ENCODE peak calls at places on chromosomes 3 and 15, in eight cellular contexts. One of them, this sample, is unnamed. For H3K27me3 and H3K4me1, the result is how much of the 10 kb centered on the place peaks cover.

GRCh38 chr15:81825136-81825535 is 220.7 kb downstream of the MEX3B start:
- DNase-seq in breast epithelium: no peak
- DNase-seq in right cardiac atrium: no peak
- DNase-seq in fibroblast of lung: no peak
- DNase-seq in tibial artery: no peak
- DNase-seq in SJSA1: no peak
- DNase-seq in adipocyte: no peak
- DNase-seq in BE2C: no peak
- DNase-seq in this sample: no peak

GRCh38 chr15:41904487-41905359 is 10.9 kb upstream of the SPTBN5 start:
- DNase-seq in breast epithelium: no peak
- DNase-seq in right cardiac atrium: peak
- DNase-seq in fibroblast of lung: peak
- DNase-seq in tibial artery: no peak
- DNase-seq in SJSA1: peak
- DNase-seq in adipocyte: peak
- DNase-seq in BE2C: peak
- DNase-seq in this sample: peak

GRCh38 chr3:197597335-197597734 is 41.6 kb upstream of the BDH1 start:
- DNase-seq in breast epithelium: no peak
- DNase-seq in right cardiac atrium: no peak
- DNase-seq in fibroblast of lung: no peak
- DNase-seq in tibial artery: no peak
- DNase-seq in SJSA1: no peak
- DNase-seq in adipocyte: no peak
- DNase-seq in BE2C: no peak
- DNase-seq in this sample: no peak

GRCh38 chr3:135091956-135092355 is 296.9 kb downstream of the EPHB1 start:
- DNase-seq in breast epithelium: no peak
- DNase-seq in right cardiac atrium: no peak
- DNase-seq in fibroblast of lung: no peak
- DNase-seq in tibial artery: no peak
- DNase-seq in SJSA1: no peak
- DNase-seq in adipocyte: no peak
- DNase-seq in BE2C: no peak
- DNase-seq in this sample: no peak

GRCh38 chr15:99212401-99212800 is 37.0 kb downstream of the TTC23 start:
- DNase-seq in breast epithelium: no peak
- DNase-seq in right cardiac atrium: peak
- DNase-seq in fibroblast of lung: peak
- DNase-seq in tibial artery: no peak
- DNase-seq in SJSA1: peak
- DNase-seq in adipocyte: peak
- DNase-seq in BE2C: peak
- DNase-seq in this sample: no peak

GRCh38 chr3:38404286-38404685 is 49.4 kb upstream of the ACVR2B start:
- DNase-seq in breast epithelium: no peak
- DNase-seq in right cardiac atrium: peak
- DNase-seq in fibroblast of lung: peak
- DNase-seq in tibial artery: no peak
- DNase-seq in SJSA1: no peak
- DNase-seq in adipocyte: peak
- DNase-seq in BE2C: no peak
- DNase-seq in this sample: no peak

GRCh38 chr15:101068523-101068960 is 149.4 kb downstream of the LRRK1 start:
- DNase-seq in breast epithelium: no peak
- DNase-seq in right cardiac atrium: no peak
- DNase-seq in fibroblast of lung: no peak
- DNase-seq in tibial artery: no peak
- DNase-seq in SJSA1: no peak
- DNase-seq in adipocyte: peak
- DNase-seq in BE2C: no peak
- DNase-seq in this sample: no peak

GRCh38 chr3:31004025-31004678 is 109.7 kb upstream of the GADL1 start:
- DNase-seq in breast epithelium: no peak
- DNase-seq in right cardiac atrium: no peak
- DNase-seq in fibroblast of lung: peak
- DNase-seq in tibial artery: no peak
- DNase-seq in SJSA1: peak
- DNase-seq in adipocyte: peak
- DNase-seq in BE2C: no peak
- DNase-seq in this sample: no peak

GRCh38 chr3:160948273-160948672 is 156.9 kb downstream of the B3GALNT1 start:
- DNase-seq in breast epithelium: no peak
- DNase-seq in right cardiac atrium: no peak
- DNase-seq in fibroblast of lung: no peak
- DNase-seq in tibial artery: no peak
- DNase-seq in SJSA1: no peak
- DNase-seq in adipocyte: no peak
- DNase-seq in BE2C: no peak
- DNase-seq in this sample: no peak

GRCh38 chr15:62125763-62126162 is 39.3 kb downstream of the C2CD4B start:
- DNase-seq in breast epithelium: no peak
- DNase-seq in right cardiac atrium: no peak
- DNase-seq in fibroblast of lung: peak
- DNase-seq in tibial artery: no peak
- DNase-seq in SJSA1: no peak
- DNase-seq in adipocyte: peak
- DNase-seq in BE2C: peak
- DNase-seq in this sample: no peak

GRCh38 chr15:27587810-27588209 is 511.3 kb downstream of the OCA2 start:
- DNase-seq in breast epithelium: no peak
- DNase-seq in right cardiac atrium: no peak
- DNase-seq in fibroblast of lung: no peak
- DNase-seq in tibial artery: no peak
- DNase-seq in SJSA1: no peak
- DNase-seq in adipocyte: no peak
- DNase-seq in BE2C: no peak
- DNase-seq in this sample: no peak

GRCh38 chr3:142272200-142272891 is 47.0 kb upstream of the GK5 start:
- DNase-seq in breast epithelium: no peak
- DNase-seq in right cardiac atrium: no peak
- DNase-seq in fibroblast of lung: peak
- DNase-seq in tibial artery: no peak
- DNase-seq in SJSA1: peak
- DNase-seq in adipocyte: no peak
- DNase-seq in BE2C: no peak
- DNase-seq in this sample: no peak

GRCh38 chr3:25460751-25461150 is 32.7 kb downstream of the RARB start:
- DNase-seq in breast epithelium: no peak
- DNase-seq in right cardiac atrium: no peak
- DNase-seq in fibroblast of lung: no peak
- DNase-seq in tibial artery: no peak
- DNase-seq in SJSA1: no peak
- DNase-seq in adipocyte: no peak
- DNase-seq in BE2C: no peak
- DNase-seq in this sample: no peak

GRCh38 chr15:44633603-44634002 is 29.9 kb downstream of the SPG11 start:
- DNase-seq in breast epithelium: no peak
- DNase-seq in right cardiac atrium: no peak
- DNase-seq in fibroblast of lung: peak
- DNase-seq in tibial artery: no peak
- DNase-seq in SJSA1: no peak
- DNase-seq in adipocyte: peak
- DNase-seq in BE2C: no peak
- DNase-seq in this sample: no peak

GRCh38 chr3:49255112-49255511 is 21.9 kb downstream of the C3orf62 start:
- DNase-seq in breast epithelium: no peak
- DNase-seq in right cardiac atrium: no peak
- DNase-seq in fibroblast of lung: no peak
- DNase-seq in tibial artery: peak
- DNase-seq in SJSA1: no peak
- DNase-seq in adipocyte: no peak
- DNase-seq in BE2C: no peak
- DNase-seq in this sample: no peak

GRCh38 chr3:141092663-141093062 is 41.5 kb downstream of the SPSB4 start:
- DNase-seq in breast epithelium: no peak
- DNase-seq in right cardiac atrium: no peak
- DNase-seq in fibroblast of lung: no peak
- DNase-seq in tibial artery: no peak
- DNase-seq in SJSA1: no peak
- DNase-seq in adipocyte: no peak
- DNase-seq in BE2C: no peak
- DNase-seq in this sample: no peak
- H3K27me3 ChIP-seq in breast epithelium: under half
- H3K27me3 ChIP-seq in right cardiac atrium: under half
- H3K27me3 ChIP-seq in fibroblast of lung: under half
- H3K27me3 ChIP-seq in tibial artery: under half
- H3K27me3 ChIP-seq in SJSA1: under half
- H3K27me3 ChIP-seq in adipocyte: half or more
- H3K27me3 ChIP-seq in BE2C: under half
- H3K27me3 ChIP-seq in this sample: under half

GRCh38 chr3:183553263-183554026 is 2.1 kb downstream of the KLHL6 start:
- DNase-seq in breast epithelium: no peak
- DNase-seq in right cardiac atrium: no peak
- DNase-seq in fibroblast of lung: no peak
- DNase-seq in tibial artery: no peak
- DNase-seq in SJSA1: no peak
- DNase-seq in adipocyte: no peak
- DNase-seq in BE2C: no peak
- DNase-seq in this sample: no peak

GRCh38 chr3:183554377-183554776 is 1.1 kb downstream of the KLHL6 start:
- DNase-seq in breast epithelium: no peak
- DNase-seq in right cardiac atrium: no peak
- DNase-seq in fibroblast of lung: no peak
- DNase-seq in tibial artery: no peak
- DNase-seq in SJSA1: no peak
- DNase-seq in adipocyte: no peak
- DNase-seq in BE2C: no peak
- DNase-seq in this sample: no peak

GRCh38 chr3:183555541-183556081 is at the start of gene KLHL6:
- DNase-seq in breast epithelium: no peak
- DNase-seq in right cardiac atrium: peak
- DNase-seq in fibroblast of lung: no peak
- DNase-seq in tibial artery: no peak
- DNase-seq in SJSA1: no peak
- DNase-seq in adipocyte: no peak
- DNase-seq in BE2C: no peak
- DNase-seq in this sample: peak

GRCh38 chr3:183548262-183548769 is 7.2 kb downstream of the KLHL6 start:
- DNase-seq in breast epithelium: no peak
- DNase-seq in right cardiac atrium: no peak
- DNase-seq in fibroblast of lung: peak
- DNase-seq in tibial artery: no peak
- DNase-seq in SJSA1: peak
- DNase-seq in adipocyte: peak
- DNase-seq in BE2C: peak
- DNase-seq in this sample: no peak

GRCh38 chr3:183551930-183552329 is 3.6 kb downstream of the KLHL6 start:
- DNase-seq in breast epithelium: no peak
- DNase-seq in right cardiac atrium: no peak
- DNase-seq in fibroblast of lung: no peak
- DNase-seq in tibial artery: no peak
- DNase-seq in SJSA1: no peak
- DNase-seq in adipocyte: no peak
- DNase-seq in BE2C: no peak
- DNase-seq in this sample: no peak
- H3K4me1 ChIP-seq in breast epithelium: under half
- H3K4me1 ChIP-seq in right cardiac atrium: under half
- H3K4me1 ChIP-seq in fibroblast of lung: under half
- H3K4me1 ChIP-seq in tibial artery: under half
- H3K4me1 ChIP-seq in SJSA1: under half
- H3K4me1 ChIP-seq in adipocyte: under half
- H3K4me1 ChIP-seq in BE2C: under half
- H3K4me1 ChIP-seq in this sample: under half

DNA sequence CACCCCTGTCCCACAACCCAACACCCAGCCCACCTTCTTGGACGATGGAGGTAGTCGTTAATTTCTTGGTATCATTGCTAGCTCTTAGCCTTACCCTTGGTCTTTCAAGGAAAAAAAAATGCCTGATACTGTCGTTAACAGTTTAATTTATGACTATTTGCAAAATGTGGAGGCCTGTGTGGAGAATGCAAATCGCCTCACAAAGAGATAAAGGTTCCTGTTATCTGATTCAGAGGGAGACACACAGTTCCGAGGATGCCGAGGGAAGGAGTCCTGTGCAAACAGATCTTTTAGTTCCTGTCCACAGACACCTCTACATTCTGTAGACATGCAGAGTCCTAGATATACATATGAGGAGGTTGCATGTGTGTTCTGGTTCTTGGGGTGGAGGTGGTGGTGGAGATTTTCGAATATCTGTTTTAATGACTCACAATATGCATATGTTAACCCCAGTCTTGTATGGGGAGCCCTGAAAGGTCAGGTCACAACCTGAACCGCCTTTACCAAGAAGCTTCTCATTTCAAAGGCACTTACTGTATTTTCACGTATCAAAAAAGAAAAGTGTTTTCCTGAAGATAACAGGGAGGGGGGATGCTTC is 5.6 kb downstream of the NR2F2 start:
- DNase-seq in breast epithelium: no peak
- DNase-seq in right cardiac atrium: no peak
- DNase-seq in fibroblast of lung: no peak
- DNase-seq in tibial artery: no peak
- DNase-seq in SJSA1: no peak
- DNase-seq in adipocyte: peak
- DNase-seq in BE2C: no peak
- DNase-seq in this sample: no peak
- H3K27me3 ChIP-seq in breast epithelium: under half
- H3K27me3 ChIP-seq in right cardiac atrium: under half
- H3K27me3 ChIP-seq in fibroblast of lung: under half
- H3K27me3 ChIP-seq in tibial artery: under half
- H3K27me3 ChIP-seq in SJSA1: under half
- H3K27me3 ChIP-seq in adipocyte: under half
- H3K27me3 ChIP-seq in BE2C: under half
- H3K27me3 ChIP-seq in this sample: under half

GRCh38 chr15:88912500-88912921 is 668 bp downstream of the MFGE8 start:
- DNase-seq in breast epithelium: no peak
- DNase-seq in right cardiac atrium: peak
- DNase-seq in fibroblast of lung: peak
- DNase-seq in tibial artery: peak
- DNase-seq in SJSA1: no peak
- DNase-seq in adipocyte: peak
- DNase-seq in BE2C: no peak
- DNase-seq in this sample: no peak

GRCh38 chr15:88913017-88913849 is at the start of gene MFGE8:
- DNase-seq in breast epithelium: peak
- DNase-seq in right cardiac atrium: peak
- DNase-seq in fibroblast of lung: peak
- DNase-seq in tibial artery: peak
- DNase-seq in SJSA1: peak
- DNase-seq in adipocyte: peak
- DNase-seq in BE2C: peak
- DNase-seq in this sample: peak

GRCh38 chr15:88911766-88912118 is 1.4 kb downstream of the MFGE8 start:
- DNase-seq in breast epithelium: no peak
- DNase-seq in right cardiac atrium: no peak
- DNase-seq in fibroblast of lung: no peak
- DNase-seq in tibial artery: peak
- DNase-seq in SJSA1: no peak
- DNase-seq in adipocyte: peak
- DNase-seq in BE2C: no peak
- DNase-seq in this sample: no peak

GRCh38 chr15:88915354-88915753 is 2.2 kb upstream of the MFGE8 start:
- DNase-seq in breast epithelium: no peak
- DNase-seq in right cardiac atrium: no peak
- DNase-seq in fibroblast of lung: no peak
- DNase-seq in tibial artery: peak
- DNase-seq in SJSA1: no peak
- DNase-seq in adipocyte: no peak
- DNase-seq in BE2C: no peak
- DNase-seq in this sample: no peak

DNA sequence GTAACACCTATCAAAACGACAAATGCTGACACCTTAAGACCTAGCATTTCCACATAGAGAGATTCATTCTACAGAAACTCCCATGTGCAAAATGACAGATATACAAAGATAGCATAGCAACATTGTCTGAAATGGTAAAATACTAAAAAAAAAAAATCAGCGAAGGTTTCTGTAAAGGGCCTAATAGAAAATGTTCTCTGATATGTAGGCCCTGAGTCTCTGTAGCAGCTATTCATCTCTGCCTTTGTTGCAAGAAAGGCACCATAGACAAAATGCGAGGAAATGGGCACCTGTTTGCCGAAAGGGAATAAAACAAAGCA is 631 bp upstream of the MFGE8 start:
- DNase-seq in breast epithelium: no peak
- DNase-seq in right cardiac atrium: no peak
- DNase-seq in fibroblast of lung: no peak
- DNase-seq in tibial artery: no peak
- DNase-seq in SJSA1: no peak
- DNase-seq in adipocyte: no peak
- DNase-seq in BE2C: no peak
- DNase-seq in this sample: no peak
- H3K4me1 ChIP-seq in breast epithelium: under half
- H3K4me1 ChIP-seq in right cardiac atrium: under half
- H3K4me1 ChIP-seq in fibroblast of lung: under half
- H3K4me1 ChIP-seq in tibial artery: under half
- H3K4me1 ChIP-seq in SJSA1: under half
- H3K4me1 ChIP-seq in adipocyte: half or more
- H3K4me1 ChIP-seq in BE2C: under half
- H3K4me1 ChIP-seq in this sample: under half

This sample was measured in naive thymus-derived CD4-positive, alpha-beta T cell.